ENCODE peak calls at places on chromosomes 3 and 15, in four cellular contexts. One of them, this sample, is unnamed.
A peak's percentile ranks its signal among the peaks of the same experiment; 100 is the strongest.

GRCh38 chr15:91946914-91947313 is 93.4 kb downstream of the SLCO3A1 start:
- DNase-seq in IMR-90: no peak
- DNase-seq in testis: no peak
- DNase-seq in left ventricle myocardium inferior: no peak
- DNase-seq in this sample: no peak

GRCh38 chr3:134312873-134313838 is 61.1 kb downstream of the AMOTL2 start:
- DNase-seq in IMR-90: peak; percentile 76
- DNase-seq in left ventricle myocardium inferior: peak; percentile 82
- DNase-seq in testis: peak; percentile 65
- DNase-seq in this sample: peak; percentile 87

GRCh38 chr3:11734-12133 is 184.8 kb upstream of the CHL1 start:
- DNase-seq in left ventricle myocardium inferior: peak; percentile 14
- DNase-seq in IMR-90: no peak
- DNase-seq in testis: peak; percentile 44
- DNase-seq in this sample: no peak

GRCh38 chr15:64599226-64599625 is 138.8 kb downstream of the ZNF609 start:
- DNase-seq in IMR-90: no peak
- DNase-seq in left ventricle myocardium inferior: no peak
- DNase-seq in testis: no peak
- DNase-seq in this sample: no peak

GRCh38 chr3:136929984-136930671 is 27.7 kb upstream of the IL20RB start:
- DNase-seq in IMR-90: peak; percentile 44
- DNase-seq in testis: peak; percentile 63
- DNase-seq in left ventricle myocardium inferior: peak; percentile 53
- DNase-seq in this sample: peak; percentile 67

GRCh38 chr15:79172032-79172481 is 81.5 kb upstream of the RASGRF1 start:
- DNase-seq in testis: peak; percentile 6
- DNase-seq in left ventricle myocardium inferior: no peak
- DNase-seq in IMR-90: no peak
- DNase-seq in this sample: peak; percentile 38

GRCh38 chr3:189292667-189293478 is 121.1 kb downstream of the TPRG1 start:
- DNase-seq in testis: no peak
- DNase-seq in IMR-90: no peak
- DNase-seq in left ventricle myocardium inferior: no peak
- DNase-seq in this sample: peak; percentile 26

GRCh38 chr15:40249477-40250303 is 10.8 kb downstream of the PAK6 start:
- DNase-seq in testis: no peak
- DNase-seq in IMR-90: peak; percentile 37
- DNase-seq in left ventricle myocardium inferior: peak; percentile 15
- DNase-seq in this sample: no peak

GRCh38 chr15:63772531-63772930 is 61.2 kb downstream of the HERC1 start:
- DNase-seq in left ventricle myocardium inferior: no peak
- DNase-seq in IMR-90: no peak
- DNase-seq in testis: no peak
- DNase-seq in this sample: no peak

GRCh38 chr3:42600958-42601675 is 631 bp downstream of the NKTR start:
- DNase-seq in left ventricle myocardium inferior: peak; percentile 72
- DNase-seq in testis: peak; percentile 73
- DNase-seq in IMR-90: peak; percentile 65
- DNase-seq in this sample: peak; percentile 74

GRCh38 chr3:33751320-33751719 is 33.3 kb upstream of the CLASP2 start:
- DNase-seq in testis: no peak
- DNase-seq in left ventricle myocardium inferior: no peak
- DNase-seq in IMR-90: no peak
- DNase-seq in this sample: no peak

GRCh38 chr3:158906749-158907148 is 104.9 kb downstream of the MFSD1 start:
- DNase-seq in left ventricle myocardium inferior: no peak
- DNase-seq in IMR-90: no peak
- DNase-seq in testis: no peak
- DNase-seq in this sample: no peak

GRCh38 chr3:146375214-146375613 is 94.1 kb downstream of the PLSCR2 start:
- DNase-seq in left ventricle myocardium inferior: no peak
- DNase-seq in IMR-90: peak; percentile 19
- DNase-seq in testis: peak; percentile 25
- DNase-seq in this sample: no peak

GRCh38 chr3:170429050-170429449 is 10.4 kb downstream of the CLDN11 start:
- DNase-seq in left ventricle myocardium inferior: no peak
- DNase-seq in IMR-90: no peak
- DNase-seq in testis: no peak
- DNase-seq in this sample: peak; percentile 89

DNA sequence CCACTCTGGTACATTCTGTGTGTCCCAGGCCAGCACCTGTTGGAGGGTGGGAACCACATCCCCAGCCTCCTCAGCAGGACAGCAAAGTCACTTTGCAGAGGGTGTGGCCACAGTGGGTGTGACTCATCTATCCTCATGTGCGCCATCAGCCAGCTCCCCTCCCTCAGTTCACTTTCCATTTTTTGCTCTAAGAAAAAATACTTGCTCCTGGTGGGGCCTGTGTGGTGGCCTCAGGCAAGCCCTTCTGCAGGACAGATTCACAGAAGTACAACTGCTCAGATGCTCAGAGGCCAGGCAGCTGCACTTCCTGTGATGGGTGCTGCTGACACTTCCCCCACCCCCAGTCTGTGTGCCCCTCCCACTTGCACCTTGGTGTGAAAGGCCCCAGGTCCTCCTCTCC is 78.3 kb upstream of the ALDH1L1 start:
- DNase-seq in left ventricle myocardium inferior: no peak
- DNase-seq in testis: no peak
- DNase-seq in IMR-90: no peak
- DNase-seq in this sample: no peak
- H3K4me3 ChIP-seq in left ventricle myocardium inferior: no peak overlapping the region
- H3K4me3 ChIP-seq in testis: no peak overlapping the region
- H3K4me3 ChIP-seq in IMR-90: no peak overlapping the region
- H3K4me3 ChIP-seq in this sample: no peak overlapping the region

DNA sequence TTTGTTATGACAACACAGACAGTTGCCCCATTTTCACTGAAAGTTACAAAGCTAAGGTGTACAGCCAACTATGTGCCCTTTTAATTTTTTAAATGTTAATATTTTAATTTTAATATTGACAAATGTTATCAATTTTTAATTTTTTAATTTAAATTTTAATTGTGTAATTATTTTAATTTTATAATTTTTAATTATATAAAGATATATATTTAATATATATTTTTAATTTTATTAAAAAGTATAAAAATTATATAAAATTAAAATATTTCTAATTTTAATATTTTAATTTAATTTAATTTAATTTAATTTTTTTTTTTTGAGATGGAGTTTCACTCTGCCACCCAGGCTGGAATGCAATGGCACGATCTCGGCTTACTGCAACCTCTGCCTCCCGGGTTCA is 52.1 kb upstream of the ATP11B start:
- DNase-seq in IMR-90: no peak
- DNase-seq in left ventricle myocardium inferior: no peak
- DNase-seq in testis: no peak
- DNase-seq in this sample: no peak
- H3K4me3 ChIP-seq in IMR-90: no peak overlapping the region
- H3K4me3 ChIP-seq in left ventricle myocardium inferior: no peak overlapping the region
- H3K4me3 ChIP-seq in testis: no peak overlapping the region
- H3K4me3 ChIP-seq in this sample: no peak overlapping the region

GRCh38 chr3:98039322-98040024 is 4.4 kb upstream of the GABRR3 start:
- DNase-seq in left ventricle myocardium inferior: peak; percentile 14
- DNase-seq in IMR-90: peak; percentile 87
- DNase-seq in testis: peak; percentile 75
- DNase-seq in this sample: peak; percentile 95
- H3K4me3 ChIP-seq in left ventricle myocardium inferior: peak overlapping the region; percentile 44
- H3K4me3 ChIP-seq in IMR-90: peak overlapping the region; percentile 66
- H3K4me3 ChIP-seq in testis: peak overlapping the region; percentile 10
- H3K4me3 ChIP-seq in this sample: peak overlapping the region; percentile 55

DNA sequence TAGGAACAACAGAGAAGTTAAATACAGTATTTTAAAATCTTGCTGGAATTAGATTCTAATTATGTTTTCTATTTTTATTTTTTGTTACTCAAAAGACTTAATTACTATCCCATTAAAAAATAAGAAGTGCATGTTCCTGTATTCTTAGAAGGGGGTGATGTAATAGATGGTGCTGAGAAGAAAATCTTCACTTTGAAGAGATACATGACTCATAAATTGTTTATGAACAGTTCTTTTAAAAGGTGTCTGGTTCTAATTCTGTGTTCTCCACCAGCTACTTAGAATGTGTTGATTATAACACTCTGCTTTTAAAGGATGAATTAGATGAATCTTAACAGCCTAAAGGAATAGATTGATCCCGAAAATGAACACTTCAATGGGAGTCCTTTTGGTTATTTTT is 8.2 kb downstream of the RCN2 start:
- DNase-seq in left ventricle myocardium inferior: no peak
- DNase-seq in IMR-90: peak; percentile 12
- DNase-seq in testis: no peak
- DNase-seq in this sample: peak; percentile 48
- H3K4me3 ChIP-seq in left ventricle myocardium inferior: no peak overlapping the region
- H3K4me3 ChIP-seq in IMR-90: no peak overlapping the region
- H3K4me3 ChIP-seq in testis: no peak overlapping the region
- H3K4me3 ChIP-seq in this sample: no peak overlapping the region

DNA sequence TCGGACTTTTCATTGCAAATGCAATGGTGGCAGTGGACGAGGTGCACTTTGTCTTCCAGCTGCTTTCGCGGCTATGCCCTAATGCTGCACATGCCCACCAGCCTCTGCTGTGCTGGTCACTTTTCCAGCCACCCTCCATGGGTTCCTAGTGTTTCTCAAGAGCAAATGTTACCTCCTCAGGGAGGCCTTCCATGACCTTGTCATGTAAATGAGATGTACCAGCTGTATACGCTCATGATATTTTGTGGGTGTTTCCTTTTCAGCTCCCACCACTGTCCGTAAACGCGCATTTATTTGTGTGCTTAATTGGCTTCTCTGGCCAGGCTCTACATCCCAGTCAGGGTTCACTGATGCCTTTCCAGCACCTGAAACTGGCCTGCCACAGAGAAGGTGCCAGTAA is 82.3 kb downstream of the CHST2 start:
- DNase-seq in left ventricle myocardium inferior: no peak
- DNase-seq in testis: no peak
- DNase-seq in IMR-90: no peak
- DNase-seq in this sample: no peak
- H3K4me3 ChIP-seq in left ventricle myocardium inferior: peak overlapping the region; percentile 31
- H3K4me3 ChIP-seq in testis: no peak overlapping the region
- H3K4me3 ChIP-seq in IMR-90: no peak overlapping the region
- H3K4me3 ChIP-seq in this sample: no peak overlapping the region

DNA sequence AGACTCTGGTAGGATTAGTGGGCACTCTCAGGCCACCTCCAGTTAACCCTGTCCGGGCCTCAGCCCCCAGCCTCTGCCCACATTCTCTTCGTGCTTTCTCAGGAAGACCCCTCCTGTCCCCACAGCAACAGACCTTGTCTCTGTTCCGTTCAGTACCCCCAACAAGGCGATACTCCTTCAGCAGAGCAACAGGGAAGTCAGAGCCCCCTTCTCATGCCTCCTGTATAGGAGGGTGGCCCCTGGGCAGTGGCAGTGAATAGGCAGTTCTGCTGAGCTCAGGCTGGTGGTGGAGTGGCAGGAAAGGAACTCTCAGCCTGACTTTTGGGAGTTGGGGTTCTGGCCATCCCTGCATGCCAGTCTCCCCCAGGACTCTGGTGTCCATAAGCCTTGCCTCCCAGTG is 513 bp downstream of the SEMA3B start:
- DNase-seq in left ventricle myocardium inferior: no peak
- DNase-seq in testis: no peak
- DNase-seq in IMR-90: no peak
- DNase-seq in this sample: no peak
- H3K4me3 ChIP-seq in left ventricle myocardium inferior: peak overlapping the region; percentile 70
- H3K4me3 ChIP-seq in testis: no peak overlapping the region
- H3K4me3 ChIP-seq in IMR-90: peak overlapping the region; percentile 23
- H3K4me3 ChIP-seq in this sample: no peak overlapping the region

DNA sequence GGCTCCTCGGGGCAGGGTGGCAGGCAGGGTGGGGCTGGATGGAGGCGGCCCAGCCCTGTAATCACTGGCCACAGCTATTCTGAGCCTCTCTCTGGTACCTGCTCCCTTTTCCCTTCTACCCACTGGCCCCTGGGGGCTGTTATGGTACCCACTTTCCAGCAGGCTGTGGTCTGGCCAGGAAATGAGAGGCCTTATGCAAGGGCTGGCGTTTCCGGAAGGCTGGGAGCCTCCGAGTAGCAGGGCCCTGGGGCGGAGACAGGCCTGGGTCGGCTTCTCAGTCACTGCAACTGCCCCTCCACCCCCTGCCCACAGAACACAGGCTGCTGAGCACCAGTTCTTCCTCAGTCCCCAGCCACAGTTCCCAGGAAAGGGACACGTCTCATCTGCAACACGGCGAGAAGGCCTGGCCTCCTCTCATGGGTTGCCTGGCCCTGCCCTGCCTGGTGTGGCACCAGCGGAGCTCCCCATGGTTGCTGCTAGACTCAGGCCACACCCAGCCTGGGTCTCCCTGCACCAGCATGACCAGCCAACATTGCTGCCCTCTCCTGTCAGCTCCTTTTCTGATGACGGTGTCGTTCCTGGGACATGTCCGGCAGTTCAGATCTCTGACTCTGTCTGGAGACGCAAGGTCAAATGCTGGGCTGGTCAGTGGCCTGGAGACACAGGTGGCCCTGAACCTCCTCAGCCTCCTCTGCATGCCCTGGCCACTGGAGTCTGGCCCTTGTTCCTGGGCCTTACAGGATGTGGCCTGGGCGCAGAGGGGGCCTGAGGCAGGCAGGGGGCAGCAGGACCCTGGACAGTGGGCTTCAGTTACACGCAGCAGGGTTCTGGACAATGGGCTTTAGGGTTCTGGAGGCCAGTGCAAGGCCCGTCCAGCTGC is 6.5 kb downstream of the CHST13 start:
- DNase-seq in testis: no peak
- DNase-seq in left ventricle myocardium inferior: peak; percentile 53
- DNase-seq in IMR-90: no peak
- DNase-seq in this sample: no peak
- H3K4me3 ChIP-seq in testis: no peak overlapping the region
- H3K4me3 ChIP-seq in left ventricle myocardium inferior: no peak overlapping the region
- H3K4me3 ChIP-seq in IMR-90: no peak overlapping the region
- H3K4me3 ChIP-seq in this sample: no peak overlapping the region

GRCh38 chr3:188001052-188001567 is 152.8 kb upstream of the LPP start:
- DNase-seq in IMR-90: no peak
- DNase-seq in left ventricle myocardium inferior: no peak
- DNase-seq in testis: no peak
- DNase-seq in this sample: no peak
- H3K4me3 ChIP-seq in IMR-90: no peak overlapping the region
- H3K4me3 ChIP-seq in left ventricle myocardium inferior: no peak overlapping the region
- H3K4me3 ChIP-seq in testis: no peak overlapping the region
- H3K4me3 ChIP-seq in this sample: no peak overlapping the region

GRCh38 chr15:83655237-83655616 is 1.3 kb downstream of the ADAMTSL3 start:
- DNase-seq in left ventricle myocardium inferior: no peak
- DNase-seq in IMR-90: no peak
- DNase-seq in testis: no peak
- DNase-seq in this sample: no peak
- H3K4me3 ChIP-seq in left ventricle myocardium inferior: peak overlapping the region; percentile 77
- H3K4me3 ChIP-seq in IMR-90: no peak overlapping the region
- H3K4me3 ChIP-seq in testis: peak overlapping the region; percentile 53
- H3K4me3 ChIP-seq in this sample: peak overlapping the region; percentile 50

GRCh38 chr15:74128785-74129350 is 1.5 kb upstream of the ISLR2 start:
- DNase-seq in left ventricle myocardium inferior: no peak
- DNase-seq in IMR-90: no peak
- DNase-seq in testis: no peak
- DNase-seq in this sample: no peak

GRCh38 chr15:74130089-74130848 is at the start of gene ISLR2:
- DNase-seq in IMR-90: no peak
- DNase-seq in left ventricle myocardium inferior: no peak
- DNase-seq in testis: no peak
- DNase-seq in this sample: no peak

GRCh38 chr15:74130849-74131617 is 647 bp downstream of the ISLR2 start:
- DNase-seq in testis: no peak
- DNase-seq in IMR-90: no peak
- DNase-seq in left ventricle myocardium inferior: no peak
- DNase-seq in this sample: no peak

GRCh38 chr15:74127954-74128784 is 2.2 kb upstream of the ISLR2 start:
- DNase-seq in left ventricle myocardium inferior: no peak
- DNase-seq in IMR-90: no peak
- DNase-seq in testis: no peak
- DNase-seq in this sample: no peak

GRCh38 chr15:74129411-74130088 is 836 bp upstream of the ISLR2 start:
- DNase-seq in IMR-90: no peak
- DNase-seq in left ventricle myocardium inferior: no peak
- DNase-seq in testis: no peak
- DNase-seq in this sample: no peak
- H3K4me3 ChIP-seq in IMR-90: no peak overlapping the region
- H3K4me3 ChIP-seq in left ventricle myocardium inferior: peak overlapping the region; percentile 66
- H3K4me3 ChIP-seq in testis: no peak overlapping the region
- H3K4me3 ChIP-seq in this sample: peak overlapping the region; percentile 32